ENCODE peak calls at places on chromosomes 2 and 18, in ten cellular contexts. W is Jurkat, Clone E6-1; P is RWPE2; S is left lobe of liver; C is GM12891; J is T-helper 1 cell; E is NCI-H1105; A is ELR; B is SK-MEL-5; V is non-pigmented ciliary epithelial cell. F is an unnamed sample.

GRCh38 chr18:48488388-48488850 is 50.4 kb upstream of the CTIF start:
- DNase-seq in S (peak), W (no peak), A (peak), B (peak), J (no peak), V (peak), E (no peak), C (no peak), P (peak), F (peak)

GRCh38 chr2:225120175-225120574 is 77.9 kb upstream of the DOCK10 start:
- DNase-seq in P (no peak), S (no peak), V (no peak), J (no peak), A (peak), W (no peak), B (peak), C (no peak), E (peak), F (no peak)

GRCh38 chr2:64645014-64645418 is 8.7 kb downstream of the SERTAD2 start:
- DNase-seq in P (no peak), E (peak), C (no peak), S (no peak), B (peak), W (peak), V (no peak), A (peak), J (no peak), F (no peak)

GRCh38 chr2:177029501-177029900 is 183.1 kb upstream of the HNRNPA3 start:
- DNase-seq in V (no peak), B (no peak), S (no peak), J (no peak), E (peak), A (no peak), C (no peak), P (no peak), W (no peak), F (no peak)

GRCh38 chr2:25567406-25567805 is 106.0 kb downstream of the DTNB start:
- DNase-seq in S (no peak), P (no peak), B (peak), C (no peak), J (no peak), W (peak), A (peak), E (no peak), V (no peak), F (no peak)

GRCh38 chr18:38007931-38008330 is 442.3 kb upstream of the CELF4 start:
- DNase-seq in S (no peak), A (no peak), J (no peak), B (no peak), W (no peak), P (no peak), E (no peak), V (no peak), C (no peak), F (no peak)

GRCh38 chr2:75537658-75538057 is 23.1 kb downstream of the EVA1A start:
- DNase-seq in V (no peak), W (no peak), S (no peak), E (no peak), P (no peak), A (no peak), J (no peak), B (no peak), C (no peak), F (no peak)

GRCh38 chr18:1018211-1018651 is 113.6 kb downstream of the ADCYAP1 start:
- DNase-seq in B (no peak), J (no peak), P (no peak), E (no peak), A (peak), W (no peak), C (no peak), V (no peak), S (no peak), F (peak)

GRCh38 chr2:26317377-26318105 is 28.4 kb upstream of the SELENOI start:
- DNase-seq in V (no peak), P (no peak), S (no peak), J (no peak), B (no peak), E (no peak), C (no peak), A (no peak), W (no peak), F (no peak)

GRCh38 chr2:53911434-53912189 is 51.8 kb upstream of the GPR75 start:
- DNase-seq in E (no peak), A (no peak), P (no peak), J (no peak), W (no peak), B (no peak), S (no peak), V (no peak), C (no peak), F (no peak)

GRCh38 chr2:145022671-145023330 is 502.9 kb upstream of the ZEB2 start:
- DNase-seq in E (no peak), V (peak), C (no peak), W (no peak), B (peak), A (peak), P (no peak), J (no peak), S (no peak), F (no peak)

GRCh38 chr2:152421521-152422367 is 86.8 kb downstream of the FMNL2 start:
- DNase-seq in V (peak), J (no peak), W (no peak), C (no peak), S (no peak), A (peak), E (no peak), P (peak), B (peak), F (peak)

GRCh38 chr2:196220671-196221070 is 49.3 kb upstream of the STK17B start:
- DNase-seq in C (no peak), E (no peak), V (no peak), W (no peak), A (no peak), P (no peak), B (no peak), J (no peak), S (no peak), F (no peak)

GRCh38 chr18:37838086-37838485 is 272.5 kb upstream of the CELF4 start:
- DNase-seq in A (no peak), E (no peak), W (no peak), V (no peak), C (no peak), S (no peak), J (no peak), B (no peak), P (no peak), F (no peak)

GRCh38 chr18:10379511-10379910 is 74.9 kb upstream of the APCDD1 start:
- DNase-seq in B (no peak), P (no peak), A (peak), S (no peak), V (no peak), W (no peak), J (no peak), E (no peak), C (no peak), F (no peak)

GRCh38 chr2:98134138-98134537 is 47.2 kb downstream of the VWA3B start:
- DNase-seq in C (peak), P (no peak), W (no peak), J (no peak), A (peak), V (no peak), E (no peak), B (no peak), S (no peak), F (peak)

GRCh38 chr2:83665154-83665553 is 793.9 kb downstream of the SUCLG1 start:
- DNase-seq in P (no peak), B (no peak), J (no peak), C (no peak), S (no peak), W (no peak), V (no peak), A (no peak), E (no peak), F (no peak)

GRCh38 chr2:152581360-152581759 is 135.9 kb downstream of the PRPF40A start:
- DNase-seq in J (no peak), P (no peak), C (no peak), E (no peak), A (no peak), W (no peak), B (no peak), S (no peak), V (no peak), F (no peak)

GRCh38 chr2:160299540-160299939 is 99.5 kb upstream of the ITGB6 start:
- DNase-seq in S (no peak), J (no peak), V (no peak), P (no peak), W (no peak), B (no peak), A (peak), C (no peak), E (no peak), F (no peak)

GRCh38 chr2:53859354-53860159 is at the start of gene GPR75:
- DNase-seq in W (no peak), A (no peak), S (peak), P (peak), C (no peak), B (no peak), V (no peak), E (peak), J (no peak), F (no peak)

GRCh38 chr2:239274391-239275001 is 126.3 kb downstream of the HDAC4 start:
- DNase-seq in C (no peak), J (no peak), W (no peak), A (peak), S (peak), E (no peak), V (no peak), B (peak), P (no peak), F (peak)

GRCh38 chr2:168278424-168278888 is 31.1 kb upstream of the STK39 start:
- DNase-seq in J (no peak), A (peak), W (no peak), V (peak), C (no peak), E (peak), P (peak), S (no peak), B (no peak), F (peak)

GRCh38 chr18:50814387-50814786 is 5.4 kb downstream of the MRO start:
- DNase-seq in J (no peak), V (no peak), A (no peak), S (no peak), B (no peak), C (no peak), P (no peak), W (no peak), E (no peak), F (no peak)

GRCh38 chr2:199624958-199625357 is 167.2 kb upstream of the SATB2 start:
- DNase-seq in C (no peak), B (no peak), S (no peak), W (no peak), V (no peak), J (no peak), P (no peak), E (no peak), A (no peak), F (no peak)

GRCh38 chr2:51093016-51093415 is 61.1 kb upstream of the NRXN1 start:
- DNase-seq in W (no peak), J (no peak), V (no peak), P (no peak), B (no peak), C (no peak), A (no peak), E (no peak), S (no peak), F (no peak)

GRCh38 chr2:64168231-64168630 is 24.0 kb upstream of the PELI1 start:
- DNase-seq in J (no peak), P (no peak), V (no peak), C (no peak), W (no peak), A (no peak), E (no peak), B (no peak), S (no peak), F (no peak)

GRCh38 chr2:240589850-240590525 is 3.5 kb downstream of the CAPN10 start:
- DNase-seq in E (no peak), S (no peak), W (no peak), J (no peak), P (peak), C (no peak), B (no peak), V (no peak), A (no peak), F (no peak)

GRCh38 chr2:214881647-214882205 is 72.2 kb upstream of the BARD1 start:
- DNase-seq in C (no peak), B (no peak), S (no peak), E (no peak), V (no peak), J (no peak), A (no peak), W (no peak), P (no peak), F (peak)

GRCh38 chr18:79502785-79503184 is 107.1 kb downstream of the NFATC1 start:
- DNase-seq in V (no peak), E (no peak), C (no peak), B (no peak), S (no peak), A (no peak), J (no peak), P (no peak), W (no peak), F (no peak)

GRCh38 chr2:30914456-30914855 is 107.2 kb upstream of the CAPN13 start:
- DNase-seq in B (no peak), W (no peak), A (no peak), V (no peak), C (no peak), E (no peak), P (no peak), S (no peak), J (no peak), F (no peak)

GRCh38 chr2:88669371-88670214 is 21.9 kb upstream of the RPIA start:
- DNase-seq in V (no peak), E (no peak), P (no peak), W (peak), C (no peak), J (no peak), B (peak), S (peak), A (peak), F (no peak)

GRCh38 chr2:45332094-45332493 is 279.0 kb downstream of the SRBD1 start:
- DNase-seq in P (no peak), A (no peak), J (no peak), S (no peak), C (no peak), V (no peak), E (no peak), W (no peak), B (no peak), F (no peak)

GRCh38 chr2:162244559-162245031 is 1.4 kb upstream of the FAP start:
- DNase-seq in W (no peak), B (peak), S (no peak), J (no peak), E (no peak), A (peak), P (peak), V (peak), C (no peak), F (peak)